ENCODE peak calls at places on chromosome 20, in nine cellular contexts. P is heart right ventricle, O is heart left ventricle, Y is adrenal gland, R is neural progenitor cell, U is brain microvascular endothelial cell, J is K562, T is uterus, E is left ventricle myocardium inferior. C is an unnamed sample. For H3K36me3, the result is how much of the 10 kb centered on the place peaks cover.

GRCh38 chr20:53122853-53123252 is 150.7 kb downstream of the TSHZ2 start:
- DNase-seq in J (no peak), Y (no peak), E (no peak), R (no peak), P (no peak), O (no peak), T (no peak), U (no peak), C (no peak)

GRCh38 chr20:10040070-10040970 is 5.5 kb downstream of the ANKEF1 start:
- DNase-seq in R (no peak), J (no peak), E (no peak), U (peak), Y (no peak), P (no peak), T (no peak), O (no peak), C (no peak)

GRCh38 chr20:8721098-8721497 is 347.8 kb upstream of the PLCB4 start:
- DNase-seq in T (peak), P (no peak), Y (peak), O (peak), J (peak), U (peak), R (peak), E (peak), C (no peak)

GRCh38 chr20:59585714-59586404 is 18.5 kb upstream of the PHACTR3 start:
- DNase-seq in O (no peak), Y (no peak), U (no peak), R (no peak), E (no peak), J (no peak), T (no peak), P (no peak), C (peak)

GRCh38 chr20:58945967-58946631 is 35.0 kb upstream of the NELFCD start:
- DNase-seq in E (no peak), U (no peak), R (no peak), J (no peak), Y (no peak), O (no peak), T (no peak), P (no peak), C (no peak)

GRCh38 chr20:37406010-37406998 is 60.4 kb downstream of the SRC start:
- DNase-seq in O (no peak), U (no peak), T (no peak), P (peak), R (peak), Y (no peak), E (peak), J (peak), C (peak)

GRCh38 chr20:63533871-63534393 is 3.2 kb downstream of the PTK6 start:
- DNase-seq in U (no peak), T (no peak), J (no peak), R (no peak), O (peak), E (no peak), Y (no peak), P (no peak), C (peak)

GRCh38 chr20:50560867-50561266 is 50.7 kb downstream of the PTPN1 start:
- DNase-seq in T (no peak), O (no peak), U (no peak), E (no peak), Y (no peak), P (no peak), R (no peak), J (no peak), C (no peak)

GRCh38 chr20:34390769-34391447 is 27.8 kb downstream of the ITCH start:
- DNase-seq in R (no peak), P (no peak), Y (peak), U (peak), J (peak), T (peak), O (no peak), E (no peak), C (peak)

GRCh38 chr20:32930181-32930580 is 71.5 kb downstream of the EFCAB8 start:
- DNase-seq in Y (no peak), J (no peak), P (no peak), T (no peak), O (no peak), E (no peak), U (no peak), R (no peak), C (no peak)

GRCh38 chr20:41619360-41620115 is 1.4 kb upstream of the CHD6 start:
- DNase-seq in J (no peak), Y (no peak), R (no peak), U (no peak), P (no peak), O (no peak), T (no peak), E (no peak), C (no peak)

GRCh38 chr20:20096421-20096820 is 44.1 kb downstream of the CFAP61 start:
- DNase-seq in T (no peak), P (no peak), Y (no peak), E (no peak), O (peak), U (no peak), J (no peak), R (no peak), C (no peak)

GRCh38 chr20:61443541-61444126 is 191.6 kb downstream of the CDH4 start:
- DNase-seq in O (no peak), T (no peak), J (no peak), R (no peak), Y (no peak), E (no peak), P (no peak), U (no peak), C (no peak)

GRCh38 chr20:41978875-41979274 is 360.7 kb upstream of the CHD6 start:
- DNase-seq in T (no peak), Y (no peak), P (no peak), U (no peak), R (no peak), E (no peak), O (no peak), J (no peak), C (no peak)

GRCh38 chr20:38805958-38806854 is 709 bp downstream of the PPP1R16B start:
- DNase-seq in P (peak), E (peak), O (peak), T (no peak), Y (no peak), U (no peak), R (peak), J (peak), C (peak)

GRCh38 chr20:52619101-52619500 is 353.1 kb upstream of the TSHZ2 start:
- DNase-seq in R (no peak), T (no peak), U (no peak), E (no peak), J (no peak), O (no peak), Y (no peak), P (no peak), C (no peak)

GRCh38 chr20:62710886-62711702 is 2.5 kb downstream of the NTSR1 start:
- DNase-seq in U (no peak), P (peak), T (no peak), Y (no peak), O (no peak), R (no peak), E (no peak), J (peak), C (no peak)

GRCh38 chr20:1326031-1326930 is 2.7 kb downstream of the SDCBP2 start:
- DNase-seq in E (peak), R (no peak), U (no peak), J (no peak), O (peak), P (no peak), T (peak), Y (no peak), C (no peak)

GRCh38 chr20:37383229-37383989 is 37.5 kb downstream of the SRC start:
- DNase-seq in P (no peak), E (no peak), T (peak), R (no peak), J (no peak), Y (peak), U (peak), O (no peak), C (peak)

GRCh38 chr20:51187318-51187717 is 164.4 kb upstream of the KCNG1 start:
- DNase-seq in E (no peak), P (no peak), O (no peak), U (no peak), Y (no peak), J (no peak), T (no peak), R (no peak), C (no peak)

GRCh38 chr20:48831702-48832422 is 4.1 kb upstream of the PREX1 start:
- DNase-seq in Y (peak), P (peak), R (peak), U (no peak), O (peak), E (peak), T (peak), J (peak), C (no peak)

GRCh38 chr20:33711446-33711738 is 8.7 kb downstream of the PXMP4 start:
- DNase-seq in U (no peak), E (no peak), O (no peak), Y (no peak), J (no peak), T (no peak), R (no peak), P (no peak), C (no peak)

GRCh38 chr20:34515484-34516037 is 661 bp upstream of the DYNLRB1 start:
- DNase-seq in O (no peak), J (peak), T (peak), E (peak), U (no peak), P (peak), R (peak), Y (peak), C (peak)

GRCh38 chr20:61849822-61850221 is 215.9 kb downstream of the TAF4 start:
- DNase-seq in O (no peak), Y (no peak), U (no peak), J (no peak), E (no peak), R (no peak), P (no peak), T (no peak), C (no peak)

GRCh38 chr20:50580016-50580747 is 70.0 kb downstream of the PTPN1 start:
- DNase-seq in R (peak), O (peak), E (peak), P (peak), T (peak), U (no peak), Y (peak), J (peak), C (no peak)

GRCh38 chr20:48786916-48787676 is 40.7 kb downstream of the PREX1 start:
- DNase-seq in T (no peak), Y (no peak), J (no peak), R (no peak), O (no peak), P (no peak), E (no peak), U (no peak), C (peak)

GRCh38 chr20:19008497-19008896 is 194.9 kb downstream of the SCP2D1 start:
- DNase-seq in T (no peak), R (peak), U (no peak), Y (no peak), J (no peak), P (no peak), O (no peak), E (no peak), C (no peak)

GRCh38 chr20:32332614-32333013 is 25.5 kb upstream of the ASXL1 start:
- DNase-seq in R (no peak), U (peak), O (no peak), Y (peak), E (no peak), T (no peak), P (no peak), J (no peak), C (no peak)

GRCh38 chr20:49699200-49699992 is 14.3 kb downstream of the B4GALT5 start:
- DNase-seq in R (no peak), U (peak), T (no peak), Y (no peak), J (peak), O (no peak), P (no peak), E (no peak), C (no peak)

GRCh38 chr20:25321991-25322390 is 68.6 kb downstream of the ABHD12 start:
- DNase-seq in E (no peak), J (no peak), P (no peak), U (no peak), Y (no peak), R (no peak), O (no peak), T (no peak), C (no peak)

GRCh38 chr20:25325997-25326396 is 64.6 kb downstream of the ABHD12 start:
- DNase-seq in E (no peak), U (no peak), R (no peak), T (no peak), P (no peak), J (no peak), Y (no peak), O (no peak), C (no peak)

GRCh38 chr20:25323486-25324246 is 67.0 kb downstream of the ABHD12 start:
- DNase-seq in O (no peak), T (no peak), J (no peak), E (no peak), R (no peak), Y (no peak), P (no peak), U (no peak), C (no peak)

GRCh38 chr20:25325073-25325472 is 65.6 kb downstream of the ABHD12 start:
- DNase-seq in U (no peak), R (no peak), O (no peak), Y (no peak), J (no peak), P (no peak), T (no peak), E (no peak), C (no peak)

DNA sequence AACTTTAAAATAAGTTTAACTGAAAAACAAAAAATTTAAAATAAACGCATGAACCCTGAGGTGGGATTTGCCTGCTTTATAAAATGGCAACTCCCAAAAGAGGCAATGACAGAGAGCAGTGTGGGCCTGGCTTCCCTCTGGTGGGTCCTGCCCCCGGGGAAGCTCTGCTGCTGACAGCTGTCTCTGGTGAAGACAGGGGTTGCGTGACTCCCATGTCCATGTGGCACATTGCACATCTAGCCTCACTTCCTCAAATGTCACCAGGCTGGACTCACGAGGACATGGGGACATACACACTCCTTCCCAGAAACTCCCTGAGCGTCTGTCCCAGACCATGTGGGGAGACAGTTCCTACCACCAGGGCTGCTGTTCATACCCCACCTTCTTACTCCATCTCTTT is 66.2 kb downstream of the ABHD12 start:
- DNase-seq in R (no peak), T (no peak), O (no peak), E (no peak), Y (peak), U (no peak), J (no peak), P (no peak), C (peak)
- H3K36me3 ChIP-seq in R (under half), T (under half), O (under half), E (under half), Y (under half), U (under half), J (under half), P (under half), C (under half)

DNA sequence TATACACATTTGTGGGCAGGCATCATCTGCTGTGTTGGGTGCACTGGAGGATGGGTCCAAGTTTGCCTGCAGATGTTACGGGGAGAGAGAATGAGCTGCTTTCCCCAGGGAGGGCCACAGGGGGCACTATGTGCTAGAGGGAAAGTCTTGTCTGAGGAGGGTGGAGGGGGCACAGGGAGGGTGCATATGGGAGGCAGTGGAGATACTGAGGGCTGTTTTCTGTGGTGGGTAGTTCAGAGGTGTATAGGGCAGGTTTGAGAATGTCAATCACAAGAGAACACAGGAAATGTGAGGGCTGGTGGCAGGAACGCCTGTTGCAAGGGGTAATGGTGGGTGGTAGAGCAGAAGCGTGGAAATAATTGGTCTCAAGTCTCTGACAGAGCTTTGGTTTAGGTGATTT is 7.7 kb upstream of the PTPRA start:
- DNase-seq in J (peak), T (no peak), R (no peak), E (no peak), O (no peak), Y (no peak), P (no peak), U (no peak), C (no peak)
- TF ChIP-seq CTCF in J (peak), T (no peak), R (peak), E (no peak), O (no peak), Y (no peak), P (no peak), U (peak), C (no peak)

GRCh38 chr20:47749367-47749766 is 35.9 kb downstream of the SULF2 start:
- DNase-seq in J (no peak), U (no peak), E (peak), R (no peak), P (no peak), O (no peak), T (peak), Y (no peak), C (no peak)
- H3K36me3 ChIP-seq in J (under half), U (under half), E (under half), R (under half), P (under half), O (under half), T (under half), Y (under half), C (under half)

GRCh38 chr20:44141873-44142272 is 45.1 kb downstream of the JPH2 start:
- DNase-seq in Y (no peak), T (no peak), J (no peak), R (no peak), E (no peak), O (peak), U (no peak), P (no peak), C (no peak)

GRCh38 chr20:44143896-44144295 is 43.1 kb downstream of the JPH2 start:
- DNase-seq in R (no peak), E (no peak), P (no peak), T (peak), O (peak), J (no peak), U (no peak), Y (no peak), C (no peak)

GRCh38 chr20:44142416-44142815 is 44.6 kb downstream of the JPH2 start:
- DNase-seq in P (no peak), T (peak), J (no peak), U (peak), Y (no peak), O (no peak), R (no peak), E (no peak), C (no peak)

GRCh38 chr20:44145131-44145770 is 41.7 kb downstream of the JPH2 start:
- DNase-seq in P (no peak), Y (no peak), R (no peak), U (no peak), O (no peak), T (no peak), J (no peak), E (no peak), C (no peak)
- TF ChIP-seq CTCF in P (no peak), Y (no peak), R (no peak), U (no peak), O (no peak), T (no peak), J (no peak), E (no peak), C (no peak)

GRCh38 chr20:3925113-3925695 is 36.0 kb downstream of the PANK2 start:
- DNase-seq in T (no peak), R (no peak), Y (no peak), O (no peak), J (no peak), E (no peak), P (no peak), U (no peak), C (no peak)
- H3K36me3 ChIP-seq in T (under half), R (under half), Y (under half), O (under half), J (under half), E (under half), P (under half), U (half or more), C (under half)

GRCh38 chr20:57465943-57466342 is 59.0 kb downstream of the CTCFL start:
- DNase-seq in Y (no peak), R (no peak), P (no peak), O (no peak), T (no peak), U (no peak), E (no peak), J (no peak), C (no peak)
- TF ChIP-seq CTCF in Y (no peak), R (peak), P (no peak), O (no peak), T (no peak), U (peak), E (no peak), J (peak), C (peak)

DNA sequence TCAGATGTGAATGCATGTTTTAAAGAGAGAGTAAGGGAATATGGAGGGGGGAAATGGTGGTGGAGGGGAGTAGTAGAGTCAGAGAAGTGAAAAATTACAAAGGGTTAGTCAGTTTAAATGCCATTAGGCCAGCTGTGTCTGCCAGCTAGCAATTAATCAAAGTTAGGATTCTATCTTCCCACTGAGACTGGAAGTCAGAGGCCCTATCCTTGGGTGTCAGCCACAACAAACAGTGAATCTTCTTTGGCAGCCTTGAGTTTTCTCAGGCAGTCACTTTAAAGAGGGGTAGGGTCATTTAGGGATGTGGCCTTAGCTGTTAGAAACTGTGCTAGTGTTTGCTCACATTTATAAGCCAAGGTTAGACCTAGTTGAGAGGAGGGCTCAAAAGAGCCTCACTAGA is 120.5 kb upstream of the BTBD3 start:
- DNase-seq in Y (peak), U (no peak), J (no peak), E (no peak), T (no peak), R (no peak), P (no peak), O (no peak), C (no peak)
- H3K36me3 ChIP-seq in Y (under half), U (under half), J (under half), E (under half), T (under half), R (under half), P (under half), O (under half), C (under half)

GRCh38 chr20:46089338-46090094 is at the start of gene NCOA5:
- DNase-seq in O (peak), R (peak), Y (peak), T (peak), P (peak), E (peak), U (peak), J (peak), C (peak)
- TF ChIP-seq CTCF in O (peak), R (peak), Y (no peak), T (peak), P (no peak), E (peak), U (peak), J (peak), C (peak)